ENCODE peak calls at places on chromosomes 5 and 9, in ten cellular contexts. A is activated CD4-positive, alpha-beta T cell treated with anti-CD3 and anti-CD28 coated beads, Interleukin-2, amount 50 U/mL, for 48 hours; W is NCI-H69; F is progenitor cell of endocrine pancreas; Y is endothelial cell; H is ACHN; D is cardiac fibroblast; J is left cardiac atrium; Q is cardiac muscle cell; M is stimulated activated CD8-positive, alpha-beta memory T cell treated with anti-CD3 and anti-CD28 coated beads, Interleukin-4, amount 100 ng/mL, for 48 hours. B is an unnamed sample.
A peak's percentile ranks its signal among the peaks of the same experiment; 100 is the strongest.

GRCh38 chr9:113650207-113651131 is 186.9 kb downstream of the RGS3 start:
- DNase-seq in H (peak; percentile 73), W (peak; percentile 87), D (no peak), M (no peak), A (no peak), F (no peak), Y (peak; percentile 55), Q (no peak), J (no peak), B (no peak)

GRCh38 chr5:142769251-142769792 is 855 bp upstream of the ARHGAP26 start:
- DNase-seq in H (peak; percentile 20), Q (no peak), A (peak; percentile 24), F (no peak), Y (no peak), M (no peak), W (no peak), J (no peak), D (no peak), B (no peak)

GRCh38 chr5:171647043-171647899 is 138.3 kb upstream of the SMIM23 start:
- DNase-seq in F (no peak), A (no peak), D (peak; percentile 38), M (no peak), W (peak; percentile 55), Y (no peak), J (no peak), H (peak; percentile 69), Q (peak; percentile 16), B (no peak)

GRCh38 chr5:126445502-126446174 is 22.4 kb downstream of the GRAMD2B start:
- DNase-seq in A (no peak), F (no peak), M (no peak), H (no peak), D (no peak), W (no peak), J (no peak), Y (no peak), Q (no peak), B (no peak)

GRCh38 chr5:154199671-154200220 is 9.2 kb downstream of the GALNT10 start:
- DNase-seq in H (no peak), A (no peak), Y (no peak), D (no peak), M (no peak), F (no peak), Q (no peak), J (no peak), W (no peak), B (no peak)

GRCh38 chr5:58185397-58186195 is 274.3 kb downstream of the PLK2 start:
- DNase-seq in A (no peak), Y (no peak), Q (no peak), F (no peak), M (no peak), J (no peak), H (no peak), D (no peak), W (no peak), B (no peak)

GRCh38 chr5:96816430-96816939 is 8.7 kb upstream of the ERAP1 start:
- DNase-seq in J (no peak), Q (no peak), H (no peak), M (peak; percentile 58), W (peak; percentile 55), Y (no peak), F (no peak), D (no peak), A (peak; percentile 41), B (no peak)

GRCh38 chr5:140795259-140795641 is 598 bp downstream of the PCDHA2 start:
- DNase-seq in Y (peak; percentile 35), H (no peak), Q (peak; percentile 32), F (no peak), J (no peak), A (no peak), W (peak; percentile 25), D (no peak), M (no peak), B (no peak)

GRCh38 chr5:120464627-120465280 is 654 bp downstream of the PRR16 start:
- DNase-seq in H (peak; percentile 28), J (peak; percentile 44), Q (peak; percentile 31), W (peak; percentile 59), F (no peak), Y (peak; percentile 25), D (peak; percentile 68), M (no peak), A (peak; percentile 0), B (no peak)

GRCh38 chr5:138981606-138982005 is 106.5 kb upstream of the LRRTM2 start:
- DNase-seq in J (no peak), F (no peak), Y (no peak), Q (no peak), A (no peak), D (peak; percentile 32), M (peak; percentile 38), W (no peak), H (no peak), B (no peak)

GRCh38 chr9:112945620-112946208 is 55.0 kb upstream of the SLC46A2 start:
- DNase-seq in Y (peak; percentile 5), A (peak; percentile 3), Q (no peak), J (no peak), D (no peak), H (no peak), W (peak; percentile 43), M (peak; percentile 37), F (peak; percentile 37), B (peak; percentile 43)

B was measured in iPS DF 6.9.